ENCODE peak calls at places on chromosomes 1 and 21, in six cellular contexts. One of them, this sample, is unnamed. For H3K4me1, the result is how much of the 10 kb centered on the place peaks cover.

GRCh38 chr1:158285756-158286241 is 3.9 kb upstream of the CD1C start:
- DNase-seq in prostate gland: no peak
- DNase-seq in pancreas: no peak
- DNase-seq in heart right ventricle: peak
- DNase-seq in body of pancreas: no peak
- DNase-seq in cardiac muscle cell: peak
- DNase-seq in this sample: peak

GRCh38 chr1:94209425-94209824 is 28.0 kb downstream of the ARHGAP29 start:
- DNase-seq in cardiac muscle cell: peak
- DNase-seq in pancreas: no peak
- DNase-seq in prostate gland: no peak
- DNase-seq in body of pancreas: no peak
- DNase-seq in heart right ventricle: no peak
- DNase-seq in this sample: no peak

GRCh38 chr21:33998402-33998801 is 75.0 kb upstream of the MRPS6 start:
- DNase-seq in body of pancreas: no peak
- DNase-seq in pancreas: no peak
- DNase-seq in heart right ventricle: no peak
- DNase-seq in cardiac muscle cell: no peak
- DNase-seq in prostate gland: no peak
- DNase-seq in this sample: no peak

GRCh38 chr21:45590726-45591618 is 48.7 kb upstream of the SLC19A1 start:
- DNase-seq in cardiac muscle cell: peak
- DNase-seq in heart right ventricle: peak
- DNase-seq in pancreas: peak
- DNase-seq in body of pancreas: no peak
- DNase-seq in prostate gland: no peak
- DNase-seq in this sample: no peak

GRCh38 chr1:167599839-167600581 is 30.0 kb upstream of the RCSD1 start:
- DNase-seq in heart right ventricle: peak
- DNase-seq in cardiac muscle cell: peak
- DNase-seq in body of pancreas: peak
- DNase-seq in prostate gland: no peak
- DNase-seq in pancreas: no peak
- DNase-seq in this sample: no peak

GRCh38 chr1:36350659-36351171 is 27.3 kb upstream of the EVA1B start:
- DNase-seq in cardiac muscle cell: peak
- DNase-seq in heart right ventricle: no peak
- DNase-seq in pancreas: no peak
- DNase-seq in prostate gland: no peak
- DNase-seq in body of pancreas: peak
- DNase-seq in this sample: peak

GRCh38 chr1:1799716-1800115 is 21.4 kb upstream of the NADK start:
- DNase-seq in body of pancreas: no peak
- DNase-seq in pancreas: no peak
- DNase-seq in prostate gland: no peak
- DNase-seq in heart right ventricle: no peak
- DNase-seq in cardiac muscle cell: no peak
- DNase-seq in this sample: no peak

GRCh38 chr1:182890927-182891610 is 51.9 kb downstream of the DHX9 start:
- DNase-seq in pancreas: no peak
- DNase-seq in body of pancreas: peak
- DNase-seq in cardiac muscle cell: no peak
- DNase-seq in heart right ventricle: no peak
- DNase-seq in prostate gland: no peak
- DNase-seq in this sample: no peak

GRCh38 chr1:2208309-2209239 is 14.0 kb upstream of the FAAP20 start:
- DNase-seq in pancreas: peak
- DNase-seq in body of pancreas: peak
- DNase-seq in prostate gland: peak
- DNase-seq in heart right ventricle: peak
- DNase-seq in cardiac muscle cell: peak
- DNase-seq in this sample: peak

GRCh38 chr1:31760901-31761470 is 3.2 kb downstream of the ADGRB2 start:
- DNase-seq in prostate gland: peak
- DNase-seq in body of pancreas: peak
- DNase-seq in pancreas: peak
- DNase-seq in cardiac muscle cell: peak
- DNase-seq in heart right ventricle: peak
- DNase-seq in this sample: no peak

GRCh38 chr1:28737245-28738137 is 751 bp downstream of the YTHDF2 start:
- DNase-seq in heart right ventricle: peak
- DNase-seq in cardiac muscle cell: peak
- DNase-seq in prostate gland: peak
- DNase-seq in body of pancreas: peak
- DNase-seq in pancreas: peak
- DNase-seq in this sample: peak

GRCh38 chr1:24151175-24151533 is 8.2 kb upstream of the IL22RA1 start:
- DNase-seq in cardiac muscle cell: no peak
- DNase-seq in heart right ventricle: no peak
- DNase-seq in pancreas: peak
- DNase-seq in prostate gland: peak
- DNase-seq in body of pancreas: peak
- DNase-seq in this sample: no peak

GRCh38 chr1:67171574-67171955 is 5.3 kb downstream of the IL23R start:
- DNase-seq in cardiac muscle cell: no peak
- DNase-seq in pancreas: no peak
- DNase-seq in body of pancreas: no peak
- DNase-seq in heart right ventricle: no peak
- DNase-seq in prostate gland: no peak
- DNase-seq in this sample: no peak

GRCh38 chr1:94757931-94758330 is 62.2 kb upstream of the SLC44A3 start:
- DNase-seq in cardiac muscle cell: peak
- DNase-seq in body of pancreas: peak
- DNase-seq in heart right ventricle: peak
- DNase-seq in prostate gland: no peak
- DNase-seq in pancreas: no peak
- DNase-seq in this sample: no peak

GRCh38 chr1:201561195-201561564 is 22.3 kb downstream of the NAV1 start:
- DNase-seq in cardiac muscle cell: no peak
- DNase-seq in body of pancreas: no peak
- DNase-seq in heart right ventricle: no peak
- DNase-seq in prostate gland: no peak
- DNase-seq in pancreas: no peak
- DNase-seq in this sample: no peak

GRCh38 chr1:157580179-157580827 is 17.6 kb downstream of the FCRL4 start:
- DNase-seq in pancreas: peak
- DNase-seq in prostate gland: no peak
- DNase-seq in heart right ventricle: peak
- DNase-seq in cardiac muscle cell: peak
- DNase-seq in body of pancreas: peak
- DNase-seq in this sample: no peak

GRCh38 chr1:171295821-171296220 is 18.2 kb upstream of the FMO4 start:
- DNase-seq in prostate gland: no peak
- DNase-seq in cardiac muscle cell: no peak
- DNase-seq in pancreas: no peak
- DNase-seq in body of pancreas: no peak
- DNase-seq in heart right ventricle: no peak
- DNase-seq in this sample: no peak

GRCh38 chr1:246398126-246398813 is 108.8 kb downstream of the SMYD3 start:
- DNase-seq in body of pancreas: peak
- DNase-seq in pancreas: no peak
- DNase-seq in prostate gland: no peak
- DNase-seq in cardiac muscle cell: no peak
- DNase-seq in heart right ventricle: no peak
- DNase-seq in this sample: no peak

GRCh38 chr1:31689394-31689793 is 14.4 kb downstream of the COL16A1 start:
- DNase-seq in heart right ventricle: no peak
- DNase-seq in body of pancreas: no peak
- DNase-seq in prostate gland: no peak
- DNase-seq in cardiac muscle cell: no peak
- DNase-seq in pancreas: no peak
- DNase-seq in this sample: no peak

GRCh38 chr21:15221799-15222386 is 157.1 kb upstream of the NRIP1 start:
- DNase-seq in prostate gland: no peak
- DNase-seq in heart right ventricle: peak
- DNase-seq in body of pancreas: peak
- DNase-seq in pancreas: no peak
- DNase-seq in cardiac muscle cell: peak
- DNase-seq in this sample: peak

GRCh38 chr1:101098907-101099306 is 73.3 kb upstream of the DPH5 start:
- DNase-seq in prostate gland: no peak
- DNase-seq in body of pancreas: no peak
- DNase-seq in heart right ventricle: no peak
- DNase-seq in cardiac muscle cell: no peak
- DNase-seq in pancreas: no peak
- DNase-seq in this sample: no peak

GRCh38 chr1:150612014-150612345 is 17.4 kb downstream of the ENSA start:
- DNase-seq in prostate gland: no peak
- DNase-seq in heart right ventricle: no peak
- DNase-seq in body of pancreas: no peak
- DNase-seq in pancreas: no peak
- DNase-seq in cardiac muscle cell: no peak
- DNase-seq in this sample: no peak

DNA sequence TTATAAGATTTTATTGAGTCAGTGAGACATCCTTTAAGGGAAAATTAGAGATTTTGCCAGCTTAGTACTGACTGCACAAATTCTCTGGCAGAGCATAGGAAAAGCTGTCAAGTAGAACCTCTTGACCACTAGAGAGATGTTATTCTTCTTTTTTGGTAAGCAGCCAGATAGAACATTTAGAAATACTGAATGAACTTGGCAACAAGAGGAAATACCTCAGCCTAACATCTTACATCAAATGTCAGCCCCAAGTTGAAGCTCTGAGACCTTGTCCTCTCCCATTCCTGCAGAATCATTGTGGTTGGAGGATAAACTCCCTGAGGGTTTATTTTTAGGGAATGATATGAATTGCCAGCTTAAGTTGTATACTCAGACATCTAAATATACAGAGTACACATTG is 53.4 kb downstream of the MIGA1 start:
- DNase-seq in heart right ventricle: no peak
- DNase-seq in body of pancreas: no peak
- DNase-seq in pancreas: no peak
- DNase-seq in prostate gland: no peak
- DNase-seq in cardiac muscle cell: peak
- DNase-seq in this sample: no peak
- H3K4me1 ChIP-seq in heart right ventricle: under half
- H3K4me1 ChIP-seq in body of pancreas: under half
- H3K4me1 ChIP-seq in pancreas: under half
- H3K4me1 ChIP-seq in prostate gland: under half
- H3K4me1 ChIP-seq in cardiac muscle cell: half or more
- H3K4me1 ChIP-seq in this sample: under half

GRCh38 chr1:44249543-44249942 is 36.3 kb downstream of the DMAP1 start:
- DNase-seq in body of pancreas: peak
- DNase-seq in pancreas: no peak
- DNase-seq in heart right ventricle: peak
- DNase-seq in cardiac muscle cell: peak
- DNase-seq in prostate gland: no peak
- DNase-seq in this sample: no peak
- TF ChIP-seq CTCF in body of pancreas: no peak
- TF ChIP-seq CTCF in pancreas: no peak
- TF ChIP-seq CTCF in heart right ventricle: no peak
- TF ChIP-seq CTCF in cardiac muscle cell: no peak
- TF ChIP-seq CTCF in prostate gland: no peak
- TF ChIP-seq CTCF in this sample: no peak

GRCh38 chr21:29547998-29548397 is 249.3 kb downstream of the BACH1 start:
- DNase-seq in body of pancreas: no peak
- DNase-seq in cardiac muscle cell: no peak
- DNase-seq in prostate gland: no peak
- DNase-seq in heart right ventricle: no peak
- DNase-seq in pancreas: no peak
- DNase-seq in this sample: no peak
- H3K27ac ChIP-seq in body of pancreas: no peak
- H3K27ac ChIP-seq in cardiac muscle cell: no peak
- H3K27ac ChIP-seq in prostate gland: no peak
- H3K27ac ChIP-seq in heart right ventricle: no peak
- H3K27ac ChIP-seq in pancreas: no peak
- H3K27ac ChIP-seq in this sample: no peak

DNA sequence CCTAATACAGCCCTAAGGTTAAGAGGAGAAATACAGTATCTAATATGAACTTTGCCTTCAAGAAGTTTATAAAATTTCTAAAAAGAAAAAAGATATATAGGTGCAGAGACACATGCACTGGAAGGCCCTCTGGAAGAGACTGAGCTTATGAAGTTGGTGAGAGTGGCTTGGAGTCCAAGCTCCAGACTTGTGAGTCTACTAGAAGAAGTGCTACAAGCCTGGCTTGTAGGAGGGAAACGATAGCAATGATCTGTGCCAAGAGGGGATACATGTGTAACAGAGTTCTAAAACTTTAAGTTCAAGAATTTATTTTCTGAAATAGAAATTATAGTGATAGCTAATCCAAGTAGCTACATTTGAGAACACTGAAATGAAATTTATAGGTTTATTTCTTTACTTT is 213.0 kb downstream of the PATJ start:
- DNase-seq in heart right ventricle: no peak
- DNase-seq in pancreas: no peak
- DNase-seq in body of pancreas: no peak
- DNase-seq in cardiac muscle cell: no peak
- DNase-seq in prostate gland: no peak
- DNase-seq in this sample: no peak
- H3K4me1 ChIP-seq in heart right ventricle: under half
- H3K4me1 ChIP-seq in pancreas: under half
- H3K4me1 ChIP-seq in body of pancreas: under half
- H3K4me1 ChIP-seq in cardiac muscle cell: under half
- H3K4me1 ChIP-seq in prostate gland: under half
- H3K4me1 ChIP-seq in this sample: under half

DNA sequence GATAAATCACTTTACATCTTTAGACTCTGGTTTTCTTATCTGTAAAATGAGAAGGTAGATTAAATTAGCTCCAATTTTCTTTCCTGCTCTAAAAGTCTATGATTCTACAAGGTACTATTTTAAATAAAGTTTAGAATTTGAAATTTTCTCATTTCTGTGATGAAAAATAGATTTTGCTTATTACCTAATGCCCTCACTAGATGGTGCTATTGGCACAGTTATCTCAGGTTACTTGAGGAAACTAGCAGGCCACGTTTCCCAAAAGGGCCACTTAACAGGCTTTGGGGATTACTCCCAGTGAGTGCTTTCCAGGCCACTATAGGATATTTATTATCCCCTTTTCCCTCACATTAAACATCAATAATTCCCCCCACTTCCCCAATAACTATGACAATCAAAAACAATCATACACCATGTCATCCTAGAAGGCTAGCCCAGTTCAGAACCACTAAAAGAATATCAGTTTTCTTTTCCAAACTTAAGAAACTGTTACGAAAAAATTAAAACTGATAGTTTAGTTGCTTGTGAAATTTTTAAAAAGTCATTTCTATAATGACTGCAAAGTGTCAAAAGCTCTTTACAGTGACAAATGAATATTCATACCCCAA is 30.6 kb downstream of the OMA1 start:
- DNase-seq in prostate gland: peak
- DNase-seq in heart right ventricle: peak
- DNase-seq in body of pancreas: peak
- DNase-seq in pancreas: peak
- DNase-seq in cardiac muscle cell: peak
- DNase-seq in this sample: peak
- TF ChIP-seq CTCF in prostate gland: peak
- TF ChIP-seq CTCF in heart right ventricle: peak
- TF ChIP-seq CTCF in body of pancreas: peak
- TF ChIP-seq CTCF in pancreas: peak
- TF ChIP-seq CTCF in cardiac muscle cell: peak
- TF ChIP-seq CTCF in this sample: peak

DNA sequence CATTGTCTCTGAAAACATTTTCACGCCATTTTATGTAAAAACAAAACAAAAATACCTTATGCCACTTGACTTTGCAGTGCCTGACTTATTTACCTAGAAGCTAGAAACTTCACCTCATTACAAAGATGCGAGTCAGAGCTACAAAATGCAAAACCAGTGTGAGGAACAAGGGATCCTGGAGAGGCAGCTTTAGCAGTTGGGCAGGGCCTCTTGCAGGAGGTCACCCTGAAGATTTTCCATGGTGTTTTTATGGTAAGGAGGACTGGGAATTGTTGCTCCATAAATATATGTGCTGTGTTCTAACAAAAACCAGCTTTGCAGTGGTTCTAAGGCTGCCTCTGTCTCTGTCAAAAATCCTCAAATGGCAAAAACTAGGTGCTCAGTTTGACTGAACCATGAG is 36.4 kb upstream of the TARBP1 start:
- DNase-seq in body of pancreas: no peak
- DNase-seq in pancreas: no peak
- DNase-seq in heart right ventricle: no peak
- DNase-seq in cardiac muscle cell: no peak
- DNase-seq in prostate gland: no peak
- DNase-seq in this sample: no peak
- H3K27ac ChIP-seq in body of pancreas: peak
- H3K27ac ChIP-seq in pancreas: peak
- H3K27ac ChIP-seq in heart right ventricle: peak
- H3K27ac ChIP-seq in cardiac muscle cell: peak
- H3K27ac ChIP-seq in prostate gland: peak
- H3K27ac ChIP-seq in this sample: no peak